ENCODE peak calls at places on chromosome 2, in six cellular contexts. C is neuronal stem cell, D is K562, S is endothelial cell of umbilical vein, H is mesenchymal stem cell, O is fibroblast of lung. B is an unnamed sample.

GRCh38 chr2:12261993-12262680 is 454.6 kb upstream of the TRIB2 start:
- DNase-seq in C (no peak), D (no peak), S (no peak), H (no peak), O (peak), B (no peak)

GRCh38 chr2:85999131-85999831 is 106.4 kb downstream of the POLR1A start:
- DNase-seq in C (no peak), D (no peak), S (peak), H (peak), O (no peak), B (no peak)

GRCh38 chr2:75500633-75501032 is 60.1 kb downstream of the EVA1A start:
- DNase-seq in C (no peak), D (no peak), S (peak), H (no peak), O (peak), B (no peak)

GRCh38 chr2:9392895-9393757 is 30.2 kb downstream of the ITGB1BP1 start:
- DNase-seq in C (no peak), D (no peak), S (peak), H (peak), O (no peak), B (no peak)

GRCh38 chr2:182642328-182642727 is 73.7 kb upstream of the DNAJC10 start:
- DNase-seq in C (no peak), D (peak), S (peak), H (peak), O (peak), B (peak)

GRCh38 chr2:163493330-163494319 is 242.2 kb downstream of the FIGN start:
- DNase-seq in C (no peak), D (no peak), S (no peak), H (no peak), O (no peak), B (no peak)

GRCh38 chr2:75640621-75641121 is 5.9 kb upstream of the MRPL19 start:
- DNase-seq in C (peak), D (peak), S (peak), H (peak), O (peak), B (peak)

GRCh38 chr2:134502090-134502487 is 216.7 kb downstream of the TMEM163 start:
- DNase-seq in C (no peak), D (no peak), S (no peak), H (no peak), O (no peak), B (no peak)

GRCh38 chr2:16625201-16625729 is 40.4 kb downstream of the CYRIA start:
- DNase-seq in C (no peak), D (no peak), S (peak), H (peak), O (no peak), B (peak)

GRCh38 chr2:205540066-205540465 is 142.2 kb upstream of the NRP2 start:
- DNase-seq in C (no peak), D (no peak), S (no peak), H (no peak), O (no peak), B (no peak)

GRCh38 chr2:42567806-42568429 is 514 bp upstream of the MTA3 start:
- DNase-seq in C (peak), D (no peak), S (no peak), H (peak), O (peak), B (peak)

GRCh38 chr2:132424526-132425121 is 8.0 kb downstream of the GPR39 start:
- DNase-seq in C (no peak), D (no peak), S (no peak), H (peak), O (peak), B (no peak)

GRCh38 chr2:95539836-95540235 is 52.0 kb upstream of the TRIM43 start:
- DNase-seq in C (no peak), D (no peak), S (no peak), H (no peak), O (no peak), B (no peak)

GRCh38 chr2:7994397-7994951 is 687.4 kb upstream of the ID2 start:
- DNase-seq in C (no peak), D (no peak), S (no peak), H (no peak), O (no peak), B (no peak)

GRCh38 chr2:239956818-239957261 is 68.3 kb downstream of the NDUFA10 start:
- DNase-seq in C (no peak), D (no peak), S (no peak), H (no peak), O (no peak), B (no peak)

GRCh38 chr2:50658883-50659282 is 373.0 kb downstream of the NRXN1 start:
- DNase-seq in C (no peak), D (no peak), S (no peak), H (no peak), O (no peak), B (no peak)

GRCh38 chr2:124563415-124563814 is 538.3 kb downstream of the CNTNAP5 start:
- DNase-seq in C (no peak), D (no peak), S (no peak), H (no peak), O (no peak), B (no peak)

GRCh38 chr2:106057206-106057605 is 136.9 kb downstream of the UXS1 start:
- DNase-seq in C (no peak), D (no peak), S (no peak), H (no peak), O (no peak), B (peak)

GRCh38 chr2:55148269-55148668 is 83.8 kb downstream of the CLHC1 start:
- DNase-seq in C (no peak), D (no peak), S (peak), H (peak), O (no peak), B (no peak)

GRCh38 chr2:232580648-232580981 is 30.1 kb downstream of the EIF4E2 start:
- DNase-seq in C (no peak), D (no peak), S (no peak), H (no peak), O (no peak), B (no peak)

GRCh38 chr2:84386326-84386995 is 72.6 kb downstream of the SUCLG1 start:
- DNase-seq in C (peak), D (no peak), S (no peak), H (no peak), O (no peak), B (no peak)

GRCh38 chr2:59029058-59029457 is 787.9 kb upstream of the FANCL start:
- DNase-seq in C (no peak), D (no peak), S (no peak), H (no peak), O (no peak), B (no peak)

GRCh38 chr2:2547451-2547850 is 216.4 kb upstream of the MYT1L start:
- DNase-seq in C (no peak), D (no peak), S (no peak), H (no peak), O (no peak), B (no peak)

GRCh38 chr2:148298201-148298600 is 277.3 kb downstream of the MBD5 start:
- DNase-seq in C (no peak), D (no peak), S (no peak), H (no peak), O (peak), B (no peak)

GRCh38 chr2:223735659-223736244 is 101.6 kb downstream of the AP1S3 start:
- DNase-seq in C (no peak), D (no peak), S (peak), H (peak), O (peak), B (no peak)
- H3K9ac ChIP-seq in C (no peak), D (no peak), S (no peak), H (peak), O (no peak), B (no peak)

GRCh38 chr2:47346669-47347068 is 56.3 kb upstream of the MSH2 start:
- DNase-seq in C (no peak), D (no peak), S (no peak), H (no peak), O (no peak), B (no peak)

GRCh38 chr2:47345584-47345913 is 57.4 kb upstream of the MSH2 start:
- DNase-seq in C (no peak), D (no peak), S (peak), H (no peak), O (no peak), B (no peak)

GRCh38 chr2:47339745-47340541 is 63.0 kb upstream of the MSH2 start:
- DNase-seq in C (no peak), D (no peak), S (no peak), H (peak), O (peak), B (no peak)

GRCh38 chr2:47346107-47346506 is 56.8 kb upstream of the MSH2 start:
- DNase-seq in C (no peak), D (no peak), S (no peak), H (no peak), O (no peak), B (no peak)

GRCh38 chr2:47344890-47345583 is 57.9 kb upstream of the MSH2 start:
- DNase-seq in C (peak), D (peak), S (peak), H (peak), O (peak), B (no peak)
- H3K4me3 ChIP-seq in C (peak), D (no peak), S (peak), H (no peak), O (peak), B (no peak)

GRCh38 chr2:176678571-176678970 is 409.3 kb downstream of the MTX2 start:
- DNase-seq in C (no peak), D (no peak), S (no peak), H (no peak), O (no peak), B (no peak)

GRCh38 chr2:176682278-176682677 is 413.0 kb downstream of the MTX2 start:
- DNase-seq in C (no peak), D (no peak), S (no peak), H (peak), O (no peak), B (no peak)

GRCh38 chr2:176679306-176679705 is 410.1 kb downstream of the MTX2 start:
- DNase-seq in C (no peak), D (no peak), S (no peak), H (no peak), O (no peak), B (no peak)

GRCh38 chr2:176681584-176682115 is 412.4 kb downstream of the MTX2 start:
- DNase-seq in C (no peak), D (no peak), S (no peak), H (no peak), O (no peak), B (no peak)

GRCh38 chr2:176680916-176681315 is 411.7 kb downstream of the MTX2 start:
- DNase-seq in C (no peak), D (no peak), S (no peak), H (no peak), O (no peak), B (no peak)
- H3K9ac ChIP-seq in C (no peak), D (no peak), S (no peak), H (peak), O (no peak), B (no peak)

GRCh38 chr2:173359231-173359630 is 4.6 kb downstream of the CDCA7 start:
- DNase-seq in C (no peak), D (no peak), S (no peak), H (no peak), O (peak), B (no peak)
- H3K4me3 ChIP-seq in C (no peak), D (no peak), S (no peak), H (no peak), O (no peak), B (peak)

GRCh38 chr2:98731709-98732349 is 897 bp upstream of the MGAT4A start:
- DNase-seq in C (peak), D (no peak), S (peak), H (no peak), O (no peak), B (no peak)
- H3K9ac ChIP-seq in C (no peak), D (peak), S (peak), H (peak), O (no peak), B (peak)

B was measured in DND-41.